ENCODE peak calls at places on chromosomes 2 and 18, in seven cellular contexts. M is K562; X is upper lobe of left lung; N is HepG2; V is gastrocnemius medialis; I is right cardiac atrium; B is CD8-positive, alpha-beta T cell. D is an unnamed sample.

GRCh38 chr2:45055261-45055660 is 46.0 kb upstream of the SIX2 start:
- ATAC-seq in B (no peak), I (no peak), N (peak; percentile 21), V (no peak), X (no peak), M (no peak), D (no peak)

GRCh38 chr2:238895361-238895882 is 47.5 kb downstream of the TWIST2 start:
- ATAC-seq in N (no peak), I (peak; percentile 9), X (no peak), B (no peak), M (no peak), V (no peak), D (peak; percentile 32)

GRCh38 chr2:216370961-216371633 is 1.2 kb downstream of the MARCHF4 start:
- ATAC-seq in X (no peak), V (no peak), I (no peak), B (no peak), M (no peak), N (peak; percentile 51), D (no peak)

GRCh38 chr2:39017314-39017713 is 103.5 kb downstream of the SOS1 start:
- ATAC-seq in I (peak; percentile 55), N (no peak), M (no peak), X (no peak), B (no peak), V (no peak), D (no peak)

GRCh38 chr18:7025194-7025593 is 92.4 kb downstream of the LAMA1 start:
- ATAC-seq in I (no peak), M (no peak), B (no peak), X (no peak), N (no peak), V (no peak), D (no peak)

GRCh38 chr18:73407506-73407905 is 539.7 kb upstream of the NETO1 start:
- ATAC-seq in V (no peak), X (no peak), B (no peak), N (no peak), I (peak; percentile 80), M (no peak), D (no peak)

GRCh38 chr18:7616661-7617060 is 49.5 kb downstream of the PTPRM start:
- ATAC-seq in X (no peak), M (no peak), B (no peak), V (no peak), N (peak; percentile 46), I (peak; percentile 67), D (no peak)

GRCh38 chr18:76367168-76367785 is 127.8 kb downstream of the ZNF516 start:
- ATAC-seq in N (no peak), M (no peak), V (no peak), X (peak; percentile 23), I (no peak), B (no peak), D (no peak)

GRCh38 chr2:52810460-52810859 is 957.1 kb upstream of the CHAC2 start:
- ATAC-seq in V (no peak), N (peak; percentile 51), M (no peak), I (peak; percentile 69), B (no peak), X (no peak), D (no peak)

GRCh38 chr2:67997528-67998267 is 65.1 kb downstream of the C1D start:
- ATAC-seq in M (no peak), X (no peak), V (no peak), I (no peak), B (no peak), N (peak; percentile 26), D (no peak)

GRCh38 chr2:113053666-113054435 is 1.2 kb upstream of the IL36B start:
- ATAC-seq in N (no peak), X (no peak), V (no peak), I (no peak), M (no peak), B (no peak), D (no peak)

GRCh38 chr2:197803033-197803444 is 1.4 kb upstream of the PLCL1 start:
- ATAC-seq in V (peak; percentile 53), N (peak; percentile 34), M (peak; percentile 34), B (peak; percentile 30), I (peak; percentile 66), X (peak; percentile 74), D (no peak)

GRCh38 chr2:197805598-197806316 is 1.4 kb downstream of the PLCL1 start:
- ATAC-seq in V (no peak), B (no peak), X (no peak), I (no peak), N (no peak), M (no peak), D (no peak)

GRCh38 chr2:197806317-197806633 is 1.9 kb downstream of the PLCL1 start:
- ATAC-seq in X (no peak), I (no peak), B (no peak), V (no peak), M (peak; percentile 1), N (no peak), D (no peak)

GRCh38 chr2:197804758-197805597 is 585 bp downstream of the PLCL1 start:
- ATAC-seq in X (no peak), N (peak; percentile 64), B (peak; percentile 21), V (peak; percentile 33), M (peak; percentile 44), I (peak; percentile 38), D (peak; percentile 43)

GRCh38 chr2:197804049-197804757 is at the start of gene PLCL1:
- ATAC-seq in X (peak; percentile 98), V (peak; percentile 86), N (peak; percentile 100), M (peak; percentile 95), B (peak; percentile 98), I (peak; percentile 97), D (peak; percentile 98)
- H3K4me3 ChIP-seq in X (peak within 1 kb of the TSS; percentile 92), V (peak within 1 kb of the TSS; percentile 72), N (peak within 1 kb of the TSS; percentile 65), M (peak within 1 kb of the TSS; percentile 82), B (peak within 1 kb of the TSS; percentile 67), I (peak within 1 kb of the TSS; percentile 69), D (peak within 1 kb of the TSS; percentile 97)

GRCh38 chr18:596288-596881 is 403 bp upstream of the CLUL1 start:
- ATAC-seq in M (peak; percentile 92), I (peak; percentile 56), N (peak; percentile 89), X (peak; percentile 85), V (no peak), B (peak; percentile 66), D (no peak)
- H3K4me3 ChIP-seq in M (peak overlapping the region; percentile 25), I (no peak overlapping the region), N (peak overlapping the region; percentile 39), X (peak overlapping the region; percentile 46), V (no peak overlapping the region), B (no peak overlapping the region), D (no peak overlapping the region)

GRCh38 chr18:58046087-58046793 is 2.2 kb downstream of the NEDD4L start:
- ATAC-seq in X (no peak), B (no peak), V (no peak), N (no peak), I (no peak), M (no peak), D (no peak)
- H3K4me3 ChIP-seq in X (peak overlapping the region; percentile 84), B (no peak overlapping the region), V (peak overlapping the region; percentile 68), N (peak overlapping the region; percentile 87), I (peak overlapping the region; percentile 92), M (peak overlapping the region; percentile 71), D (peak overlapping the region; percentile 92)

GRCh38 chr2:60532421-60532820 is 21.0 kb downstream of the BCL11A start:
- ATAC-seq in X (no peak), V (no peak), I (no peak), B (no peak), M (no peak), N (no peak), D (no peak)

GRCh38 chr2:60533114-60534033 is 20.1 kb downstream of the BCL11A start:
- ATAC-seq in B (no peak), N (no peak), I (no peak), M (no peak), V (no peak), X (no peak), D (no peak)

GRCh38 chr2:60530228-60530627 is 23.2 kb downstream of the BCL11A start:
- ATAC-seq in M (no peak), X (no peak), B (no peak), N (peak; percentile 61), I (no peak), V (no peak), D (no peak)

GRCh38 chr2:60530660-60531276 is 22.7 kb downstream of the BCL11A start:
- ATAC-seq in B (no peak), N (peak; percentile 98), I (no peak), X (no peak), M (peak; percentile 83), V (no peak), D (peak; percentile 16)

DNA sequence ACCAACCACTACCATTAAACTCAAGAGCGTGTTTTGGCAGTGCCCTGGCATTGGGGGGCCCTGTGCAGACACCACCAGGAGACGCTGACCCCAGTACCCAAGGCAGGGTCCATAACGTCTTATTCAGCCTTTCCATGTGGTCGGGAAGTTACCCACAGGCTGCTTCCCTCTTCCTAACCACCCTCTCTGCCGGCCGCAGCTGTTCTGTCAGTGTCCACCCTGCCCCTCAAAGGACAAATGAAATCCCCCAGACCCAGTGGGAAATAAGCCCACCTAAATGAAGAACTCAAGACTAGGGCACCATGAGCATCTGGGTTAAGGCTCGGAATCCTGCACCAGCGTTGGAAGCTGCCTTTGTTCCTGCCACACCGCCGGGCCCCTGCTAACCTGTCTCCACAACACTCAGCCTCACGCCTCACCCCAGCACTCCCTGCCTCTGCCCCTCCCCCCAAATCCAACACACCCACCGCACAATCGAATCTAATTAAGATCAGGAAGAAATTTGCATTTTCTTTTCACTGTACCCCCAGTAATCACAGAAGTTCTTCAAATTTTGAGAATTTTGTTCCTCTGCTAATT is 21.7 kb downstream of the BCL11A start:
- ATAC-seq in B (no peak), X (no peak), V (no peak), I (peak; percentile 44), M (no peak), N (no peak), D (no peak)
- H3K4me3 ChIP-seq in B (no peak overlapping the region), X (no peak overlapping the region), V (no peak overlapping the region), I (no peak overlapping the region), M (no peak overlapping the region), N (no peak overlapping the region), D (no peak overlapping the region)

D was measured in gastroesophageal sphincter.